ENCODE peak calls at places on chromosomes 2 and 18, in eight cellular contexts. C is naive thymus-derived CD4-positive, alpha-beta T cell; Z is ELR; A is GF-D8; L is GM12865; G is progenitor cell of endocrine pancreas; Y is neuronal stem cell; P is NCI-H2171. T is an unnamed sample.

GRCh38 chr2:139574371-139574770 is 794.2 kb upstream of the NXPH2 start:
- DNase-seq in C (no peak), Z (no peak), A (no peak), L (no peak), G (no peak), Y (no peak), P (no peak), T (no peak)

GRCh38 chr2:197560146-197560665 is 44.3 kb downstream of the MOB4 start:
- DNase-seq in C (no peak), Z (no peak), A (no peak), L (no peak), G (no peak), Y (no peak), P (no peak), T (no peak)

GRCh38 chr2:175807031-175807873 is 194.8 kb downstream of the LNPK start:
- DNase-seq in C (no peak), Z (peak), A (no peak), L (no peak), G (no peak), Y (no peak), P (no peak), T (no peak)

GRCh38 chr2:60939622-60940021 is 58.2 kb downstream of the REL start:
- DNase-seq in C (no peak), Z (no peak), A (no peak), L (no peak), G (no peak), Y (no peak), P (no peak), T (no peak)

GRCh38 chr18:79628416-79629248 is 51.0 kb upstream of the CTDP1 start:
- DNase-seq in C (no peak), Z (no peak), A (no peak), L (no peak), G (no peak), Y (no peak), P (no peak), T (no peak)

GRCh38 chr2:156803243-156803642 is 367.1 kb downstream of the GPD2 start:
- DNase-seq in C (no peak), Z (no peak), A (no peak), L (no peak), G (no peak), Y (no peak), P (peak), T (no peak)

GRCh38 chr18:76672627-76673026 is 149.7 kb upstream of the ZNF236 start:
- DNase-seq in C (no peak), Z (peak), A (no peak), L (no peak), G (no peak), Y (no peak), P (no peak), T (no peak)

GRCh38 chr2:79621252-79621651 is 108.4 kb downstream of the CTNNA2 start:
- DNase-seq in C (no peak), Z (no peak), A (no peak), L (no peak), G (no peak), Y (no peak), P (no peak), T (no peak)

GRCh38 chr2:64950226-64951160 is 38.7 kb upstream of the SLC1A4 start:
- DNase-seq in C (no peak), Z (peak), A (no peak), L (peak), G (no peak), Y (no peak), P (no peak), T (no peak)

GRCh38 chr2:73902284-73902683 is 9.5 kb downstream of the ACTG2 start:
- DNase-seq in C (no peak), Z (no peak), A (no peak), L (no peak), G (no peak), Y (no peak), P (no peak), T (no peak)

GRCh38 chr18:24791736-24792135 is 331.3 kb downstream of the HRH4 start:
- DNase-seq in C (no peak), Z (no peak), A (no peak), L (no peak), G (no peak), Y (no peak), P (peak), T (no peak)

GRCh38 chr2:58063641-58064040 is 17.0 kb downstream of the VRK2 start:
- DNase-seq in C (no peak), Z (peak), A (no peak), L (no peak), G (no peak), Y (no peak), P (no peak), T (no peak)

GRCh38 chr2:187360286-187360685 is 87.8 kb downstream of the CALCRL start:
- DNase-seq in C (no peak), Z (peak), A (no peak), L (no peak), G (no peak), Y (no peak), P (no peak), T (no peak)

GRCh38 chr2:187567126-187567525 is 12.9 kb upstream of the TFPI start:
- DNase-seq in C (no peak), Z (no peak), A (no peak), L (no peak), G (no peak), Y (no peak), P (no peak), T (no peak)

GRCh38 chr2:8652774-8653426 is 29.0 kb upstream of the ID2 start:
- DNase-seq in C (no peak), Z (no peak), A (no peak), L (no peak), G (no peak), Y (no peak), P (no peak), T (no peak)

GRCh38 chr2:233410191-233410760 is 56.0 kb downstream of the DGKD start:
- DNase-seq in C (no peak), Z (no peak), A (no peak), L (no peak), G (no peak), Y (no peak), P (no peak), T (no peak)

GRCh38 chr2:88016948-88017779 is 817 bp upstream of the RNU2-63P start:
- DNase-seq in C (no peak), Z (no peak), A (peak), L (peak), G (peak), Y (peak), P (peak), T (peak)

GRCh38 chr18:69898241-69898861 is 49.3 kb downstream of the CD226 start:
- DNase-seq in C (peak), Z (no peak), A (no peak), L (peak), G (no peak), Y (no peak), P (no peak), T (peak)

GRCh38 chr2:75561566-75562512 is 1.1 kb upstream of the EVA1A start:
- DNase-seq in C (no peak), Z (peak), A (no peak), L (no peak), G (no peak), Y (no peak), P (no peak), T (no peak)